ENCODE peak calls at places on chromosome 20, in five cellular contexts. J, N, I, K and A are unnamed samples.

GRCh38 chr20:43915209-43916072 is 789 bp downstream of the TOX2 start:
- DNase-seq in N (peak), J (no peak), I (no peak), K (peak), A (peak)

GRCh38 chr20:37397954-37398749 is 52.2 kb downstream of the SRC start:
- DNase-seq in K (no peak), I (no peak), J (no peak), N (no peak), A (no peak)

GRCh38 chr20:39632176-39632575 is 670.0 kb downstream of the DHX35 start:
- DNase-seq in K (no peak), J (no peak), N (no peak), I (no peak), A (no peak)

GRCh38 chr20:59163641-59164530 is at the start of gene ZNF831:
- DNase-seq in J (no peak), I (no peak), K (no peak), N (no peak), A (no peak)

GRCh38 chr20:13426870-13427269 is 205.8 kb downstream of the ISM1 start:
- DNase-seq in I (no peak), N (no peak), J (no peak), K (no peak), A (no peak)

GRCh38 chr20:62956387-62957135 is 4.1 kb downstream of the SLC17A9 start:
- DNase-seq in I (no peak), J (no peak), K (no peak), N (no peak), A (no peak)

GRCh38 chr20:40948352-40949267 is 80.0 kb upstream of the TOP1 start:
- DNase-seq in N (no peak), I (no peak), J (no peak), K (peak), A (no peak)

GRCh38 chr20:43844778-43845614 is 69.7 kb upstream of the TOX2 start:
- DNase-seq in N (no peak), J (peak), I (no peak), K (peak), A (no peak)

GRCh38 chr20:18719426-18719825 is 94.2 kb upstream of the SCP2D1 start:
- DNase-seq in J (peak), I (no peak), N (no peak), K (peak), A (no peak)

GRCh38 chr20:38303908-38304379 is at the start of gene BPI:
- DNase-seq in J (no peak), I (no peak), K (no peak), N (no peak), A (no peak)

GRCh38 chr20:57986776-57987175 is 241.7 kb downstream of the ANKRD60 start:
- DNase-seq in K (no peak), J (no peak), I (no peak), N (no peak), A (no peak)

GRCh38 chr20:4119854-4120209 is 104.5 kb upstream of the RNF24 start:
- DNase-seq in J (peak), I (no peak), K (no peak), N (no peak), A (no peak)